ENCODE peak calls at places on chromosomes 16 and 17, in eight cellular contexts. X is stimulated activated CD8-positive, alpha-beta memory T cell treated with anti-CD3 and anti-CD28 coated beads, Interleukin-15, amount 100 ng/mL, for 24 hours; H is T47D; L is stimulated activated naive CD4-positive, alpha-beta T cell; J is activated CD4-positive, alpha-beta T cell treated with anti-CD3 and anti-CD28 coated beads, Interleukin-2, amount 50 U/mL, for 24 hours; Z is AG09319; N is ecto neural progenitor cell; G is amniotic stem cell. Q is an unnamed sample.

GRCh38 chr16:77761204-77761603 is 27.2 kb upstream of the VAT1L start:
- DNase-seq in X (no peak), H (no peak), L (no peak), J (no peak), Z (no peak), N (no peak), G (no peak), Q (no peak)

GRCh38 chr16:56625140-56625942 is at the start of gene MT1E:
- DNase-seq in X (peak), H (no peak), L (no peak), J (no peak), Z (no peak), N (no peak), G (no peak), Q (no peak)

GRCh38 chr16:27389272-27389961 is 12.6 kb upstream of the IL21R start:
- DNase-seq in X (no peak), H (no peak), L (no peak), J (no peak), Z (no peak), N (no peak), G (no peak), Q (no peak)

GRCh38 chr17:41771389-41772206 is 14.9 kb downstream of the JUP start:
- DNase-seq in X (no peak), H (no peak), L (no peak), J (no peak), Z (no peak), N (no peak), G (no peak), Q (no peak)

GRCh38 chr17:75096082-75096625 is 8.4 kb downstream of the SLC16A5 start:
- DNase-seq in X (no peak), H (peak), L (no peak), J (no peak), Z (no peak), N (no peak), G (no peak), Q (no peak)

GRCh38 chr16:54277845-54278703 is 8.5 kb downstream of the IRX3 start:
- DNase-seq in X (no peak), H (no peak), L (no peak), J (no peak), Z (no peak), N (peak), G (no peak), Q (no peak)

GRCh38 chr16:47713225-47713595 is 252.1 kb downstream of the PHKB start:
- DNase-seq in X (no peak), H (no peak), L (no peak), J (no peak), Z (no peak), N (no peak), G (no peak), Q (peak)

GRCh38 chr17:79902146-79902791 is 63.0 kb upstream of the CBX4 start:
- DNase-seq in X (no peak), H (no peak), L (no peak), J (no peak), Z (no peak), N (no peak), G (no peak), Q (no peak)

GRCh38 chr16:1745900-1746692 is 25.2 kb downstream of the NME3 start:
- DNase-seq in X (no peak), H (no peak), L (no peak), J (no peak), Z (no peak), N (no peak), G (peak), Q (peak)